ENCODE peak calls at places on chromosomes 5 and 9, in seven cellular contexts. One of them, this sample, is unnamed.

GRCh38 chr5:135246605-135246922 is 152.5 kb downstream of the MACROH2A1 start:
- DNase-seq in T-helper 17 cell: no peak
- DNase-seq in coronary artery: peak
- DNase-seq in stimulated activated CD4-positive, alpha-beta T cell treated with anti-CD3 and anti-CD28 coated beads, TNF-alpha, amount 100 ng/mL, for 1 hour: no peak
- DNase-seq in iris pigment epithelial cell: no peak
- DNase-seq in nephron progenitor cell: no peak
- DNase-seq in NCI-H526 treated with DMSO at 0.1 percent for 48 hours: no peak
- DNase-seq in this sample: no peak

GRCh38 chr9:123718188-123718587 is 211.7 kb downstream of the DENND1A start:
- DNase-seq in T-helper 17 cell: no peak
- DNase-seq in coronary artery: no peak
- DNase-seq in stimulated activated CD4-positive, alpha-beta T cell treated with anti-CD3 and anti-CD28 coated beads, TNF-alpha, amount 100 ng/mL, for 1 hour: no peak
- DNase-seq in iris pigment epithelial cell: no peak
- DNase-seq in nephron progenitor cell: no peak
- DNase-seq in NCI-H526 treated with DMSO at 0.1 percent for 48 hours: no peak
- DNase-seq in this sample: no peak

GRCh38 chr5:73158313-73158712 is 14.7 kb upstream of the TMEM174 start:
- DNase-seq in T-helper 17 cell: no peak
- DNase-seq in coronary artery: no peak
- DNase-seq in stimulated activated CD4-positive, alpha-beta T cell treated with anti-CD3 and anti-CD28 coated beads, TNF-alpha, amount 100 ng/mL, for 1 hour: no peak
- DNase-seq in iris pigment epithelial cell: no peak
- DNase-seq in nephron progenitor cell: peak
- DNase-seq in NCI-H526 treated with DMSO at 0.1 percent for 48 hours: no peak
- DNase-seq in this sample: no peak

GRCh38 chr5:154274828-154275185 is 84.3 kb downstream of the GALNT10 start:
- DNase-seq in T-helper 17 cell: no peak
- DNase-seq in coronary artery: no peak
- DNase-seq in stimulated activated CD4-positive, alpha-beta T cell treated with anti-CD3 and anti-CD28 coated beads, TNF-alpha, amount 100 ng/mL, for 1 hour: no peak
- DNase-seq in iris pigment epithelial cell: no peak
- DNase-seq in nephron progenitor cell: no peak
- DNase-seq in NCI-H526 treated with DMSO at 0.1 percent for 48 hours: no peak
- DNase-seq in this sample: no peak

GRCh38 chr5:102811962-102812361 is 56.9 kb downstream of the PAM start:
- DNase-seq in T-helper 17 cell: no peak
- DNase-seq in coronary artery: no peak
- DNase-seq in stimulated activated CD4-positive, alpha-beta T cell treated with anti-CD3 and anti-CD28 coated beads, TNF-alpha, amount 100 ng/mL, for 1 hour: no peak
- DNase-seq in iris pigment epithelial cell: peak
- DNase-seq in nephron progenitor cell: no peak
- DNase-seq in NCI-H526 treated with DMSO at 0.1 percent for 48 hours: no peak
- DNase-seq in this sample: no peak

GRCh38 chr5:52119768-52120167 is 667.9 kb upstream of the ITGA1 start:
- DNase-seq in T-helper 17 cell: no peak
- DNase-seq in coronary artery: no peak
- DNase-seq in stimulated activated CD4-positive, alpha-beta T cell treated with anti-CD3 and anti-CD28 coated beads, TNF-alpha, amount 100 ng/mL, for 1 hour: no peak
- DNase-seq in iris pigment epithelial cell: no peak
- DNase-seq in nephron progenitor cell: no peak
- DNase-seq in NCI-H526 treated with DMSO at 0.1 percent for 48 hours: no peak
- DNase-seq in this sample: no peak

GRCh38 chr9:137480686-137481683 is 21.9 kb upstream of the NSMF start:
- DNase-seq in T-helper 17 cell: no peak
- DNase-seq in coronary artery: no peak
- DNase-seq in stimulated activated CD4-positive, alpha-beta T cell treated with anti-CD3 and anti-CD28 coated beads, TNF-alpha, amount 100 ng/mL, for 1 hour: no peak
- DNase-seq in iris pigment epithelial cell: no peak
- DNase-seq in nephron progenitor cell: no peak
- DNase-seq in NCI-H526 treated with DMSO at 0.1 percent for 48 hours: no peak
- DNase-seq in this sample: no peak

GRCh38 chr5:68838157-68838718 is 255.6 kb upstream of the SLC30A5 start:
- DNase-seq in T-helper 17 cell: no peak
- DNase-seq in coronary artery: no peak
- DNase-seq in stimulated activated CD4-positive, alpha-beta T cell treated with anti-CD3 and anti-CD28 coated beads, TNF-alpha, amount 100 ng/mL, for 1 hour: no peak
- DNase-seq in iris pigment epithelial cell: no peak
- DNase-seq in nephron progenitor cell: no peak
- DNase-seq in NCI-H526 treated with DMSO at 0.1 percent for 48 hours: no peak
- DNase-seq in this sample: no peak

GRCh38 chr9:116286287-116286686 is 132.7 kb downstream of the PAPPA start:
- DNase-seq in T-helper 17 cell: no peak
- DNase-seq in coronary artery: no peak
- DNase-seq in stimulated activated CD4-positive, alpha-beta T cell treated with anti-CD3 and anti-CD28 coated beads, TNF-alpha, amount 100 ng/mL, for 1 hour: no peak
- DNase-seq in iris pigment epithelial cell: no peak
- DNase-seq in nephron progenitor cell: peak
- DNase-seq in NCI-H526 treated with DMSO at 0.1 percent for 48 hours: no peak
- DNase-seq in this sample: no peak

GRCh38 chr9:19699757-19700156 is 89.1 kb downstream of the SLC24A2 start:
- DNase-seq in T-helper 17 cell: no peak
- DNase-seq in coronary artery: no peak
- DNase-seq in stimulated activated CD4-positive, alpha-beta T cell treated with anti-CD3 and anti-CD28 coated beads, TNF-alpha, amount 100 ng/mL, for 1 hour: no peak
- DNase-seq in iris pigment epithelial cell: no peak
- DNase-seq in nephron progenitor cell: no peak
- DNase-seq in NCI-H526 treated with DMSO at 0.1 percent for 48 hours: no peak
- DNase-seq in this sample: no peak

GRCh38 chr9:16029056-16029615 is 476.3 kb downstream of the CCDC171 start:
- DNase-seq in T-helper 17 cell: no peak
- DNase-seq in coronary artery: no peak
- DNase-seq in stimulated activated CD4-positive, alpha-beta T cell treated with anti-CD3 and anti-CD28 coated beads, TNF-alpha, amount 100 ng/mL, for 1 hour: no peak
- DNase-seq in iris pigment epithelial cell: no peak
- DNase-seq in nephron progenitor cell: no peak
- DNase-seq in NCI-H526 treated with DMSO at 0.1 percent for 48 hours: no peak
- DNase-seq in this sample: no peak

GRCh38 chr5:165086424-165086823 is 1581.0 kb downstream of the MAT2B start:
- DNase-seq in T-helper 17 cell: no peak
- DNase-seq in coronary artery: no peak
- DNase-seq in stimulated activated CD4-positive, alpha-beta T cell treated with anti-CD3 and anti-CD28 coated beads, TNF-alpha, amount 100 ng/mL, for 1 hour: no peak
- DNase-seq in iris pigment epithelial cell: no peak
- DNase-seq in nephron progenitor cell: no peak
- DNase-seq in NCI-H526 treated with DMSO at 0.1 percent for 48 hours: no peak
- DNase-seq in this sample: no peak

GRCh38 chr5:176176231-176176630 is 62.0 kb upstream of the SIMC1 start:
- DNase-seq in T-helper 17 cell: no peak
- DNase-seq in coronary artery: no peak
- DNase-seq in stimulated activated CD4-positive, alpha-beta T cell treated with anti-CD3 and anti-CD28 coated beads, TNF-alpha, amount 100 ng/mL, for 1 hour: no peak
- DNase-seq in iris pigment epithelial cell: no peak
- DNase-seq in nephron progenitor cell: no peak
- DNase-seq in NCI-H526 treated with DMSO at 0.1 percent for 48 hours: no peak
- DNase-seq in this sample: no peak

GRCh38 chr9:107024193-107024592 is 161.2 kb downstream of the ZNF462 start:
- DNase-seq in T-helper 17 cell: no peak
- DNase-seq in coronary artery: no peak
- DNase-seq in stimulated activated CD4-positive, alpha-beta T cell treated with anti-CD3 and anti-CD28 coated beads, TNF-alpha, amount 100 ng/mL, for 1 hour: no peak
- DNase-seq in iris pigment epithelial cell: peak
- DNase-seq in nephron progenitor cell: no peak
- DNase-seq in NCI-H526 treated with DMSO at 0.1 percent for 48 hours: no peak
- DNase-seq in this sample: no peak

GRCh38 chr5:131630208-131630962 is 4.6 kb downstream of the RAPGEF6 start:
- DNase-seq in T-helper 17 cell: no peak
- DNase-seq in coronary artery: no peak
- DNase-seq in stimulated activated CD4-positive, alpha-beta T cell treated with anti-CD3 and anti-CD28 coated beads, TNF-alpha, amount 100 ng/mL, for 1 hour: no peak
- DNase-seq in iris pigment epithelial cell: no peak
- DNase-seq in nephron progenitor cell: no peak
- DNase-seq in NCI-H526 treated with DMSO at 0.1 percent for 48 hours: no peak
- DNase-seq in this sample: no peak

GRCh38 chr5:154466147-154466546 is 11.9 kb downstream of the HAND1 start:
- DNase-seq in T-helper 17 cell: no peak
- DNase-seq in coronary artery: no peak
- DNase-seq in stimulated activated CD4-positive, alpha-beta T cell treated with anti-CD3 and anti-CD28 coated beads, TNF-alpha, amount 100 ng/mL, for 1 hour: no peak
- DNase-seq in iris pigment epithelial cell: no peak
- DNase-seq in nephron progenitor cell: no peak
- DNase-seq in NCI-H526 treated with DMSO at 0.1 percent for 48 hours: no peak
- DNase-seq in this sample: no peak

GRCh38 chr9:34866614-34867013 is 91.5 kb upstream of the PHF24 start:
- DNase-seq in T-helper 17 cell: no peak
- DNase-seq in coronary artery: no peak
- DNase-seq in stimulated activated CD4-positive, alpha-beta T cell treated with anti-CD3 and anti-CD28 coated beads, TNF-alpha, amount 100 ng/mL, for 1 hour: no peak
- DNase-seq in iris pigment epithelial cell: no peak
- DNase-seq in nephron progenitor cell: no peak
- DNase-seq in NCI-H526 treated with DMSO at 0.1 percent for 48 hours: no peak
- DNase-seq in this sample: no peak

GRCh38 chr9:137613259-137613658 is 5.5 kb upstream of the EHMT1 start:
- DNase-seq in T-helper 17 cell: no peak
- DNase-seq in coronary artery: no peak
- DNase-seq in stimulated activated CD4-positive, alpha-beta T cell treated with anti-CD3 and anti-CD28 coated beads, TNF-alpha, amount 100 ng/mL, for 1 hour: no peak
- DNase-seq in iris pigment epithelial cell: no peak
- DNase-seq in nephron progenitor cell: no peak
- DNase-seq in NCI-H526 treated with DMSO at 0.1 percent for 48 hours: no peak
- DNase-seq in this sample: no peak

GRCh38 chr9:20292002-20292401 is 330.3 kb downstream of the MLLT3 start:
- DNase-seq in T-helper 17 cell: no peak
- DNase-seq in coronary artery: no peak
- DNase-seq in stimulated activated CD4-positive, alpha-beta T cell treated with anti-CD3 and anti-CD28 coated beads, TNF-alpha, amount 100 ng/mL, for 1 hour: no peak
- DNase-seq in iris pigment epithelial cell: peak
- DNase-seq in nephron progenitor cell: no peak
- DNase-seq in NCI-H526 treated with DMSO at 0.1 percent for 48 hours: no peak
- DNase-seq in this sample: no peak

GRCh38 chr5:84693256-84693655 is 308.6 kb upstream of the EDIL3 start:
- DNase-seq in T-helper 17 cell: no peak
- DNase-seq in coronary artery: no peak
- DNase-seq in stimulated activated CD4-positive, alpha-beta T cell treated with anti-CD3 and anti-CD28 coated beads, TNF-alpha, amount 100 ng/mL, for 1 hour: no peak
- DNase-seq in iris pigment epithelial cell: no peak
- DNase-seq in nephron progenitor cell: no peak
- DNase-seq in NCI-H526 treated with DMSO at 0.1 percent for 48 hours: no peak
- DNase-seq in this sample: no peak

GRCh38 chr9:16543225-16543624 is 327.2 kb downstream of the BNC2 start:
- DNase-seq in T-helper 17 cell: no peak
- DNase-seq in coronary artery: no peak
- DNase-seq in stimulated activated CD4-positive, alpha-beta T cell treated with anti-CD3 and anti-CD28 coated beads, TNF-alpha, amount 100 ng/mL, for 1 hour: no peak
- DNase-seq in iris pigment epithelial cell: peak
- DNase-seq in nephron progenitor cell: no peak
- DNase-seq in NCI-H526 treated with DMSO at 0.1 percent for 48 hours: no peak
- DNase-seq in this sample: no peak

GRCh38 chr5:88663793-88664216 is 219.2 kb downstream of the MEF2C start:
- DNase-seq in T-helper 17 cell: no peak
- DNase-seq in coronary artery: no peak
- DNase-seq in stimulated activated CD4-positive, alpha-beta T cell treated with anti-CD3 and anti-CD28 coated beads, TNF-alpha, amount 100 ng/mL, for 1 hour: no peak
- DNase-seq in iris pigment epithelial cell: no peak
- DNase-seq in nephron progenitor cell: no peak
- DNase-seq in NCI-H526 treated with DMSO at 0.1 percent for 48 hours: peak
- DNase-seq in this sample: no peak

GRCh38 chr5:66558562-66558961 is 37.6 kb upstream of the MAST4 start:
- DNase-seq in T-helper 17 cell: no peak
- DNase-seq in coronary artery: no peak
- DNase-seq in stimulated activated CD4-positive, alpha-beta T cell treated with anti-CD3 and anti-CD28 coated beads, TNF-alpha, amount 100 ng/mL, for 1 hour: no peak
- DNase-seq in iris pigment epithelial cell: no peak
- DNase-seq in nephron progenitor cell: no peak
- DNase-seq in NCI-H526 treated with DMSO at 0.1 percent for 48 hours: no peak
- DNase-seq in this sample: no peak

GRCh38 chr5:172640822-172641358 is at the start of gene NEURL1B:
- DNase-seq in T-helper 17 cell: peak
- DNase-seq in coronary artery: no peak
- DNase-seq in stimulated activated CD4-positive, alpha-beta T cell treated with anti-CD3 and anti-CD28 coated beads, TNF-alpha, amount 100 ng/mL, for 1 hour: peak
- DNase-seq in iris pigment epithelial cell: peak
- DNase-seq in nephron progenitor cell: peak
- DNase-seq in NCI-H526 treated with DMSO at 0.1 percent for 48 hours: peak
- DNase-seq in this sample: no peak

GRCh38 chr5:43802119-43802518 is 199.1 kb downstream of the NNT start:
- DNase-seq in T-helper 17 cell: no peak
- DNase-seq in coronary artery: no peak
- DNase-seq in stimulated activated CD4-positive, alpha-beta T cell treated with anti-CD3 and anti-CD28 coated beads, TNF-alpha, amount 100 ng/mL, for 1 hour: no peak
- DNase-seq in iris pigment epithelial cell: peak
- DNase-seq in nephron progenitor cell: no peak
- DNase-seq in NCI-H526 treated with DMSO at 0.1 percent for 48 hours: no peak
- DNase-seq in this sample: no peak

GRCh38 chr9:103407260-103407659 is 412.1 kb downstream of the CYLC2 start:
- DNase-seq in T-helper 17 cell: no peak
- DNase-seq in coronary artery: no peak
- DNase-seq in stimulated activated CD4-positive, alpha-beta T cell treated with anti-CD3 and anti-CD28 coated beads, TNF-alpha, amount 100 ng/mL, for 1 hour: no peak
- DNase-seq in iris pigment epithelial cell: no peak
- DNase-seq in nephron progenitor cell: no peak
- DNase-seq in NCI-H526 treated with DMSO at 0.1 percent for 48 hours: no peak
- DNase-seq in this sample: no peak

GRCh38 chr5:131794596-131794995 is 2.2 kb downstream of the FNIP1 start:
- DNase-seq in T-helper 17 cell: no peak
- DNase-seq in coronary artery: no peak
- DNase-seq in stimulated activated CD4-positive, alpha-beta T cell treated with anti-CD3 and anti-CD28 coated beads, TNF-alpha, amount 100 ng/mL, for 1 hour: no peak
- DNase-seq in iris pigment epithelial cell: no peak
- DNase-seq in nephron progenitor cell: no peak
- DNase-seq in NCI-H526 treated with DMSO at 0.1 percent for 48 hours: no peak
- DNase-seq in this sample: no peak

GRCh38 chr5:33233013-33233463 is 207.7 kb upstream of the TARS1 start:
- DNase-seq in T-helper 17 cell: no peak
- DNase-seq in coronary artery: no peak
- DNase-seq in stimulated activated CD4-positive, alpha-beta T cell treated with anti-CD3 and anti-CD28 coated beads, TNF-alpha, amount 100 ng/mL, for 1 hour: no peak
- DNase-seq in iris pigment epithelial cell: no peak
- DNase-seq in nephron progenitor cell: no peak
- DNase-seq in NCI-H526 treated with DMSO at 0.1 percent for 48 hours: no peak
- DNase-seq in this sample: no peak

GRCh38 chr5:31942546-31942945 is 231.6 kb downstream of the GOLPH3 start:
- DNase-seq in T-helper 17 cell: no peak
- DNase-seq in coronary artery: no peak
- DNase-seq in stimulated activated CD4-positive, alpha-beta T cell treated with anti-CD3 and anti-CD28 coated beads, TNF-alpha, amount 100 ng/mL, for 1 hour: no peak
- DNase-seq in iris pigment epithelial cell: peak
- DNase-seq in nephron progenitor cell: no peak
- DNase-seq in NCI-H526 treated with DMSO at 0.1 percent for 48 hours: no peak
- DNase-seq in this sample: no peak

GRCh38 chr5:115452083-115452482 is 92.5 kb downstream of the FEM1C start:
- DNase-seq in T-helper 17 cell: no peak
- DNase-seq in coronary artery: no peak
- DNase-seq in stimulated activated CD4-positive, alpha-beta T cell treated with anti-CD3 and anti-CD28 coated beads, TNF-alpha, amount 100 ng/mL, for 1 hour: no peak
- DNase-seq in iris pigment epithelial cell: no peak
- DNase-seq in nephron progenitor cell: no peak
- DNase-seq in NCI-H526 treated with DMSO at 0.1 percent for 48 hours: no peak
- DNase-seq in this sample: no peak

GRCh38 chr5:150945501-150945900 is 40.7 kb upstream of the ZNF300 start:
- DNase-seq in T-helper 17 cell: no peak
- DNase-seq in coronary artery: no peak
- DNase-seq in stimulated activated CD4-positive, alpha-beta T cell treated with anti-CD3 and anti-CD28 coated beads, TNF-alpha, amount 100 ng/mL, for 1 hour: no peak
- DNase-seq in iris pigment epithelial cell: peak
- DNase-seq in nephron progenitor cell: no peak
- DNase-seq in NCI-H526 treated with DMSO at 0.1 percent for 48 hours: no peak
- DNase-seq in this sample: no peak